ENCODE peak calls at places on chromosomes 3 and 15, in nine cellular contexts. T is heart right ventricle; F is CD4-positive, alpha-beta memory T cell; I is head of caudate nucleus; P is SJSA1; O is lower leg skin; X is NCI-H524; B is CD8-positive, alpha-beta T cell; E is LHCN-M2. U is an unnamed sample.

GRCh38 chr15:84684092-84684491 is 26.1 kb upstream of the NMB start:
- DNase-seq in T (no peak), F (no peak), I (no peak), P (no peak), O (no peak), X (no peak), B (no peak), E (peak), U (peak)

GRCh38 chr3:114827495-114827894 is 319.6 kb downstream of the ZBTB20 start:
- DNase-seq in T (peak), F (peak), I (no peak), P (no peak), O (no peak), X (peak), B (no peak), E (peak), U (peak)

GRCh38 chr3:44892689-44893088 is 18.3 kb downstream of the TGM4 start:
- DNase-seq in T (no peak), F (no peak), I (no peak), P (no peak), O (no peak), X (no peak), B (no peak), E (peak), U (peak)

GRCh38 chr15:79853492-79854328 is 43.1 kb downstream of the MTHFS start:
- DNase-seq in T (peak), F (peak), I (peak), P (peak), O (no peak), X (peak), B (peak), E (peak), U (peak)

GRCh38 chr3:42535981-42536784 is 33.7 kb downstream of the VIPR1 start:
- DNase-seq in T (peak), F (peak), I (peak), P (no peak), O (no peak), X (peak), B (peak), E (no peak), U (peak)

GRCh38 chr15:86879250-86880229 is 799.9 kb downstream of the AGBL1 start:
- DNase-seq in T (peak), F (no peak), I (no peak), P (no peak), O (no peak), X (peak), B (no peak), E (peak), U (no peak)

GRCh38 chr3:98680723-98681122 is 82.4 kb upstream of the ST3GAL6 start:
- DNase-seq in T (no peak), F (no peak), I (no peak), P (no peak), O (no peak), X (no peak), B (no peak), E (peak), U (peak)

GRCh38 chr3:73601476-73601875 is 23.3 kb downstream of the PDZRN3 start:
- DNase-seq in T (no peak), F (no peak), I (no peak), P (no peak), O (no peak), X (no peak), B (no peak), E (no peak), U (no peak)

GRCh38 chr3:32399030-32399620 is 7.5 kb downstream of the CMTM7 start:
- DNase-seq in T (no peak), F (peak), I (no peak), P (no peak), O (no peak), X (peak), B (peak), E (peak), U (peak)

GRCh38 chr15:96171842-96172241 is 158.7 kb upstream of the NR2F2 start:
- DNase-seq in T (no peak), F (no peak), I (no peak), P (no peak), O (no peak), X (no peak), B (no peak), E (no peak), U (no peak)

GRCh38 chr3:197027896-197028710 is 1.5 kb downstream of the MELTF start:
- DNase-seq in T (no peak), F (no peak), I (no peak), P (no peak), O (peak), X (no peak), B (no peak), E (no peak), U (peak)

GRCh38 chr15:56971571-56971970 is 53.1 kb downstream of the TCF12 start:
- DNase-seq in T (no peak), F (no peak), I (no peak), P (no peak), O (no peak), X (no peak), B (no peak), E (no peak), U (no peak)

GRCh38 chr3:126541628-126542339 is 16.9 kb downstream of the C3orf22 start:
- DNase-seq in T (no peak), F (no peak), I (peak), P (peak), O (peak), X (no peak), B (peak), E (no peak), U (no peak)

GRCh38 chr3:40615110-40615915 is 90.6 kb downstream of the ZNF621 start:
- DNase-seq in T (no peak), F (no peak), I (peak), P (no peak), O (no peak), X (peak), B (no peak), E (no peak), U (no peak)

GRCh38 chr15:84603630-84604379 is 3.0 kb downstream of the ZSCAN2 start:
- DNase-seq in T (no peak), F (no peak), I (no peak), P (no peak), O (no peak), X (no peak), B (no peak), E (no peak), U (no peak)

GRCh38 chr15:80401471-80401870 is 2.7 kb upstream of the ARNT2 start:
- DNase-seq in T (no peak), F (no peak), I (no peak), P (no peak), O (no peak), X (no peak), B (no peak), E (no peak), U (no peak)

GRCh38 chr3:16374047-16375019 is 109.3 kb downstream of the OXNAD1 start:
- DNase-seq in T (no peak), F (no peak), I (no peak), P (no peak), O (no peak), X (no peak), B (peak), E (no peak), U (no peak)